ENCODE peak calls at places on chromosomes 7 and 10, in seven cellular contexts. One of them, this sample, is unnamed.

GRCh38 chr7:8751557-8752231 is 318.3 kb downstream of the NXPH1 start:
- DNase-seq in iris pigment epithelial cell: no peak
- DNase-seq in mucosa of descending colon: no peak
- DNase-seq in substantia nigra: no peak
- DNase-seq in activated CD8-positive, alpha-beta memory T cell treated with anti-CD3 and anti-CD28 coated beads for 4 hours: no peak
- DNase-seq in prostate gland: no peak
- DNase-seq in GM12892: no peak
- DNase-seq in this sample: no peak

GRCh38 chr7:55477781-55478374 is 94.4 kb downstream of the VOPP1 start:
- DNase-seq in iris pigment epithelial cell: peak
- DNase-seq in mucosa of descending colon: no peak
- DNase-seq in substantia nigra: no peak
- DNase-seq in activated CD8-positive, alpha-beta memory T cell treated with anti-CD3 and anti-CD28 coated beads for 4 hours: no peak
- DNase-seq in prostate gland: no peak
- DNase-seq in GM12892: no peak
- DNase-seq in this sample: peak

GRCh38 chr10:73253226-73253557 is 748 bp upstream of the MRPS16 start:
- DNase-seq in iris pigment epithelial cell: no peak
- DNase-seq in mucosa of descending colon: no peak
- DNase-seq in substantia nigra: no peak
- DNase-seq in activated CD8-positive, alpha-beta memory T cell treated with anti-CD3 and anti-CD28 coated beads for 4 hours: no peak
- DNase-seq in prostate gland: no peak
- DNase-seq in GM12892: peak
- DNase-seq in this sample: no peak

GRCh38 chr10:49324711-49325110 is 25.7 kb downstream of the C10orf71 start:
- DNase-seq in iris pigment epithelial cell: no peak
- DNase-seq in mucosa of descending colon: no peak
- DNase-seq in substantia nigra: no peak
- DNase-seq in activated CD8-positive, alpha-beta memory T cell treated with anti-CD3 and anti-CD28 coated beads for 4 hours: no peak
- DNase-seq in prostate gland: no peak
- DNase-seq in GM12892: no peak
- DNase-seq in this sample: no peak

GRCh38 chr10:36946598-36946997 is 178.8 kb upstream of the ANKRD30A start:
- DNase-seq in iris pigment epithelial cell: no peak
- DNase-seq in mucosa of descending colon: no peak
- DNase-seq in substantia nigra: no peak
- DNase-seq in activated CD8-positive, alpha-beta memory T cell treated with anti-CD3 and anti-CD28 coated beads for 4 hours: no peak
- DNase-seq in prostate gland: no peak
- DNase-seq in GM12892: no peak
- DNase-seq in this sample: no peak

GRCh38 chr10:7046615-7047014 is 364.2 kb downstream of the SFMBT2 start:
- DNase-seq in iris pigment epithelial cell: no peak
- DNase-seq in mucosa of descending colon: no peak
- DNase-seq in substantia nigra: no peak
- DNase-seq in activated CD8-positive, alpha-beta memory T cell treated with anti-CD3 and anti-CD28 coated beads for 4 hours: no peak
- DNase-seq in prostate gland: no peak
- DNase-seq in GM12892: no peak
- DNase-seq in this sample: no peak

GRCh38 chr7:6160191-6160623 is 112.2 kb downstream of the CYTH3 start:
- DNase-seq in iris pigment epithelial cell: peak
- DNase-seq in mucosa of descending colon: no peak
- DNase-seq in substantia nigra: peak
- DNase-seq in activated CD8-positive, alpha-beta memory T cell treated with anti-CD3 and anti-CD28 coated beads for 4 hours: no peak
- DNase-seq in prostate gland: peak
- DNase-seq in GM12892: no peak
- DNase-seq in this sample: peak

GRCh38 chr10:128657508-128657907 is 531.3 kb upstream of the MKI67 start:
- DNase-seq in iris pigment epithelial cell: no peak
- DNase-seq in mucosa of descending colon: no peak
- DNase-seq in substantia nigra: no peak
- DNase-seq in activated CD8-positive, alpha-beta memory T cell treated with anti-CD3 and anti-CD28 coated beads for 4 hours: no peak
- DNase-seq in prostate gland: no peak
- DNase-seq in GM12892: no peak
- DNase-seq in this sample: no peak

GRCh38 chr10:49550563-49550962 is 11.6 kb upstream of the ERCC6 start:
- DNase-seq in iris pigment epithelial cell: peak
- DNase-seq in mucosa of descending colon: no peak
- DNase-seq in substantia nigra: no peak
- DNase-seq in activated CD8-positive, alpha-beta memory T cell treated with anti-CD3 and anti-CD28 coated beads for 4 hours: no peak
- DNase-seq in prostate gland: no peak
- DNase-seq in GM12892: no peak
- DNase-seq in this sample: peak

GRCh38 chr7:26091933-26092332 is 60.1 kb upstream of the NFE2L3 start:
- DNase-seq in iris pigment epithelial cell: peak
- DNase-seq in mucosa of descending colon: no peak
- DNase-seq in substantia nigra: no peak
- DNase-seq in activated CD8-positive, alpha-beta memory T cell treated with anti-CD3 and anti-CD28 coated beads for 4 hours: no peak
- DNase-seq in prostate gland: no peak
- DNase-seq in GM12892: no peak
- DNase-seq in this sample: no peak

GRCh38 chr10:117536862-117537435 is 5.6 kb upstream of the EMX2 start:
- DNase-seq in iris pigment epithelial cell: no peak
- DNase-seq in mucosa of descending colon: no peak
- DNase-seq in substantia nigra: no peak
- DNase-seq in activated CD8-positive, alpha-beta memory T cell treated with anti-CD3 and anti-CD28 coated beads for 4 hours: no peak
- DNase-seq in prostate gland: no peak
- DNase-seq in GM12892: no peak
- DNase-seq in this sample: no peak

GRCh38 chr7:13577566-13578145 is 411.8 kb downstream of the ETV1 start:
- DNase-seq in iris pigment epithelial cell: no peak
- DNase-seq in mucosa of descending colon: no peak
- DNase-seq in substantia nigra: no peak
- DNase-seq in activated CD8-positive, alpha-beta memory T cell treated with anti-CD3 and anti-CD28 coated beads for 4 hours: no peak
- DNase-seq in prostate gland: no peak
- DNase-seq in GM12892: no peak
- DNase-seq in this sample: no peak

GRCh38 chr10:22374489-22375126 is 29.3 kb downstream of the SPAG6 start:
- DNase-seq in iris pigment epithelial cell: no peak
- DNase-seq in mucosa of descending colon: no peak
- DNase-seq in substantia nigra: no peak
- DNase-seq in activated CD8-positive, alpha-beta memory T cell treated with anti-CD3 and anti-CD28 coated beads for 4 hours: no peak
- DNase-seq in prostate gland: no peak
- DNase-seq in GM12892: no peak
- DNase-seq in this sample: no peak

GRCh38 chr7:6730343-6730633 is 23.5 kb upstream of the ZNF12 start:
- DNase-seq in iris pigment epithelial cell: peak
- DNase-seq in mucosa of descending colon: no peak
- DNase-seq in substantia nigra: no peak
- DNase-seq in activated CD8-positive, alpha-beta memory T cell treated with anti-CD3 and anti-CD28 coated beads for 4 hours: no peak
- DNase-seq in prostate gland: no peak
- DNase-seq in GM12892: no peak
- DNase-seq in this sample: no peak

GRCh38 chr7:139915301-139915863 is 86.3 kb downstream of the TBXAS1 start:
- DNase-seq in iris pigment epithelial cell: peak
- DNase-seq in mucosa of descending colon: no peak
- DNase-seq in substantia nigra: no peak
- DNase-seq in activated CD8-positive, alpha-beta memory T cell treated with anti-CD3 and anti-CD28 coated beads for 4 hours: no peak
- DNase-seq in prostate gland: no peak
- DNase-seq in GM12892: no peak
- DNase-seq in this sample: peak

GRCh38 chr7:651032-651728 is 75.3 kb upstream of the DNAAF5 start:
- DNase-seq in iris pigment epithelial cell: no peak
- DNase-seq in mucosa of descending colon: peak
- DNase-seq in substantia nigra: no peak
- DNase-seq in activated CD8-positive, alpha-beta memory T cell treated with anti-CD3 and anti-CD28 coated beads for 4 hours: peak
- DNase-seq in prostate gland: no peak
- DNase-seq in GM12892: no peak
- DNase-seq in this sample: no peak

GRCh38 chr7:94062372-94062771 is 58.2 kb upstream of the BET1 start:
- DNase-seq in iris pigment epithelial cell: peak
- DNase-seq in mucosa of descending colon: no peak
- DNase-seq in substantia nigra: no peak
- DNase-seq in activated CD8-positive, alpha-beta memory T cell treated with anti-CD3 and anti-CD28 coated beads for 4 hours: no peak
- DNase-seq in prostate gland: no peak
- DNase-seq in GM12892: no peak
- DNase-seq in this sample: no peak

GRCh38 chr10:25501912-25502311 is 327.1 kb downstream of the GPR158 start:
- DNase-seq in iris pigment epithelial cell: no peak
- DNase-seq in mucosa of descending colon: no peak
- DNase-seq in substantia nigra: no peak
- DNase-seq in activated CD8-positive, alpha-beta memory T cell treated with anti-CD3 and anti-CD28 coated beads for 4 hours: no peak
- DNase-seq in prostate gland: no peak
- DNase-seq in GM12892: no peak
- DNase-seq in this sample: no peak

GRCh38 chr7:103065666-103066065 is 8.9 kb downstream of the FBXL13 start:
- DNase-seq in iris pigment epithelial cell: peak
- DNase-seq in mucosa of descending colon: no peak
- DNase-seq in substantia nigra: no peak
- DNase-seq in activated CD8-positive, alpha-beta memory T cell treated with anti-CD3 and anti-CD28 coated beads for 4 hours: no peak
- DNase-seq in prostate gland: no peak
- DNase-seq in GM12892: peak
- DNase-seq in this sample: peak